ENCODE peak calls at places on chromosomes 12 and 14, in five cellular contexts. E is K562, M is GM12891, G is HepG2, B is SK-N-SH. Y is an unnamed sample.

GRCh38 chr12:78005094-78005492 is 174.4 kb downstream of the NAV3 start:
- DNase-seq in G (no peak), B (no peak), M (no peak), E (no peak), Y (no peak)

GRCh38 chr12:131631230-131631629 is 79.7 kb upstream of the SFSWAP start:
- DNase-seq in E (no peak), G (no peak), M (no peak), B (no peak), Y (no peak)

GRCh38 chr14:23512156-23512555 is 39.4 kb downstream of the ZFHX2 start:
- DNase-seq in M (no peak), E (no peak), B (peak; percentile 77), G (no peak), Y (no peak)

GRCh38 chr12:52020539-52021336 is 14.0 kb downstream of the TAMALIN start:
- DNase-seq in E (peak; percentile 79), G (peak; percentile 48), M (peak; percentile 64), B (peak; percentile 88), Y (no peak)

GRCh38 chr12:29073631-29074239 is 75.3 kb upstream of the FAR2 start:
- DNase-seq in G (peak; percentile 13), M (no peak), E (peak; percentile 10), B (peak; percentile 42), Y (no peak)

GRCh38 chr12:51320695-51321320 is 3.2 kb downstream of the BIN2 start:
- DNase-seq in M (no peak), E (peak; percentile 85), G (no peak), B (peak; percentile 56), Y (no peak)

GRCh38 chr14:57487771-57488170 is 5.9 kb downstream of the CCDC198 start:
- DNase-seq in M (no peak), E (no peak), B (no peak), G (no peak), Y (no peak)

GRCh38 chr14:76376001-76376404 is at the start of gene ESRRB:
- DNase-seq in B (peak; percentile 54), E (no peak), G (no peak), M (no peak), Y (no peak)

GRCh38 chr12:131132118-131132892 is 178.6 kb downstream of the ADGRD1 start:
- DNase-seq in B (peak; percentile 89), M (peak; percentile 89), G (peak; percentile 53), E (peak; percentile 80), Y (peak; percentile 82)

GRCh38 chr12:110508071-110508586 is 6.0 kb downstream of the RAD9B start:
- DNase-seq in M (no peak), G (no peak), B (no peak), E (no peak), Y (no peak)

GRCh38 chr12:116459921-116460666 is 99.1 kb upstream of the MAP1LC3B2 start:
- DNase-seq in M (no peak), B (no peak), E (no peak), G (no peak), Y (no peak)

GRCh38 chr12:121467638-121468403 is 67.9 kb downstream of the RNF34 start:
- DNase-seq in M (no peak), G (no peak), E (no peak), B (no peak), Y (no peak)

GRCh38 chr14:77256694-77257093 is 14.3 kb downstream of the NGB start:
- DNase-seq in G (no peak), E (no peak), B (no peak), M (no peak), Y (no peak)

GRCh38 chr14:33954016-33954598 is 3.2 kb upstream of the EGLN3 start:
- DNase-seq in M (no peak), E (no peak), B (peak; percentile 67), G (no peak), Y (no peak)

GRCh38 chr12:58787021-58787760 is 133.1 kb downstream of the LRIG3 start:
- DNase-seq in B (no peak), M (no peak), E (no peak), G (no peak), Y (no peak)

GRCh38 chr12:42565633-42566032 is 23.9 kb downstream of the PRICKLE1 start:
- DNase-seq in G (no peak), E (peak; percentile 15), B (no peak), M (no peak), Y (no peak)

GRCh38 chr12:42565001-42565400 is 24.5 kb downstream of the PRICKLE1 start:
- DNase-seq in B (no peak), G (no peak), E (no peak), M (no peak), Y (no peak)

GRCh38 chr12:42571327-42572009 is 18.1 kb downstream of the PRICKLE1 start:
- DNase-seq in G (no peak), B (no peak), E (no peak), M (no peak), Y (no peak)

GRCh38 chr12:42570076-42570475 is 19.5 kb downstream of the PRICKLE1 start:
- DNase-seq in M (no peak), G (no peak), E (no peak), B (no peak), Y (no peak)

DNA sequence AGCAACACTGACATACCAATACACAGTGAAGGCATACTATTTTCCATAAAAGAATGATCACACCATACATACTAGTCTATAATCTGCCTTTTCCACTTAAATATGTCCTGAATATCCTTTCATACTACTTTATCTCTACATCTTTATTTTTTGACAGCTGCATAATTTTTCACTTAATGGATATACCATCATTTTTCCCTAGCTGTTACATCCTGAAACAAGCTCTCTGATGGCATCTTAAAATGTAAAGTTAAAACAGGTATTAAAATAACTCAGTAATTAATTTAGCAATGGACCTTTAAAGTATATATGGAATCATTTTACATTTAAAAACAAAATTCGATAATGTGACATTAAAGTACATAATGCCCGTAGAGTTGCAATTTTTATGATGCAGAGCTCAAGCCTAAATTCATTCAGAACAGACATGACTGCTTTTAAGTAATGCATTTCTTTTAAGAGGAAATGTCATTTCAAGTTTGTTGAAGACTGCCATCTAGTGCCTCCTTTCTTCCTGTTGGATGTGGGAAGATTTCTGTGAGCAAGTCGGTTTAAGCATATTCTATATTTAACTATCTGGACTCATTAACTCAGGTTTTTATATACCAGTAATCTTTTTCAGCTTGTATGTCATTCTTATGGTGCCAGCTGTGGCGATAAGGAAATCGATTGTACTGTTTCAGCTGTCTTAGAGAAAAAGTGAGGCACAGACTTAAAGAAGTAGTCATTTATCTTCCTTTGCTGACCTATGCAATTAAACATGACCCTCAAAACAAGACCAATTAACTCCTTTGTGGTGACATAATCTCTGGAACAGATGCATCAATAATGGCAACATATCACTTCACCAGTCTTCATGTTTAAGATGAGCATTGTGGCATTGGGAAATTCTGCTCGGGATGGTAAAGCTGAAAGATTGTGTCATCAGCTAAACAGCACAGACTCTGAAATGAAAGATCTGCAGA is 20.3 kb downstream of the PRICKLE1 start:
- DNase-seq in G (peak; percentile 30), B (no peak), E (peak; percentile 19), M (no peak), Y (no peak)
- TF ChIP-seq TAF1 in G (no peak), B (no peak), E (no peak), M (no peak), Y (no peak)

DNA sequence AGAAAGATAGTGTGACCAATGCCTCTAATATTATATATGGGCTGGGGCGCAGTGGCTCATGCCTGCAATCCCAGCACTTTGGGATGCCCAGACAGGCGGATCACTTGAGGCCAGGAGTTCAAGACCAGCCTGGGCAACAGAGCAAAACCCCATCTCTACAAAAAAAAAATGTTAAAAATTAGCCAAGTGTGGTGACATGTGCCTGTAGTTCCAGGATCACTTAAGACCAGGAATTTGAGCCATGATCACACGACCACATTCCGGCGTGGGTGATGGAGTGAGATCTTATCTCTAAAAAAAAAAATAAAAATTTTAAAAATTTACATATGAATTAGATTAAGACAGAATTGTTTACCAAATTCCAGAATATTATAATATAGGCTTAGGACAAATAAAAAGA is 12.0 kb downstream of the TM7SF3 start:
- DNase-seq in E (no peak), B (no peak), M (no peak), G (no peak), Y (no peak)
- TF ChIP-seq TAF1 in E (no peak), B (no peak), M (no peak), G (no peak), Y (no peak)

DNA sequence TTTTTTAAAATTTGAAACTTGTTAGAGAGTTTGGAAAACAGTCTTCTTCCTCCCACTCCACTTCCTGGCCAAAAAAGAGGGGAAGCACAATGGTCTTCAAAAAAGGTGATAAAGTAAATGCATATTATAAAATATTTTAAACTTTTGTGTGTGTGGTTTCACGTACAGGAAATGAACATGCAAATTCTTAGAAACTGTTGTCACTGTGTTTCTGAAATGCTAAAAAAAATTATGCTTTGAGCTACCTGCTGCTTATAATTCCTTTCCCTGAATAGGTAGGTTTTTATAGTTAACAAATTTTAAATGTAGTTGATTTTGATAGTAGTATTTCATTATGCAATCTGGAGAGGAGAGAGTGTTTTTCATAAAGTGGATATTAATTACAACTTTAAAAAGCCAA is 3.0 kb downstream of the FGFR1OP2 start:
- DNase-seq in B (no peak), G (no peak), M (no peak), E (no peak), Y (no peak)
- TF ChIP-seq TAF1 in B (no peak), G (no peak), M (no peak), E (no peak), Y (no peak)

GRCh38 chr12:47414511-47414910 is 291.3 kb downstream of the RPAP3 start:
- DNase-seq in B (no peak), G (no peak), E (no peak), M (no peak), Y (no peak)
- TF ChIP-seq TAF1 in B (no peak), G (no peak), E (no peak), M (no peak), Y (no peak)

Y was measured in GM12892.